ENCODE peak calls at places on chromosome 7, in four cellular contexts. X is CD8-positive, alpha-beta T cell; D is kidney epithelial cell; V is NT2/D1. E is an unnamed sample.

GRCh38 chr7:77697535-77697831 is 1.2 kb downstream of the RSBN1L start:
- DNase-seq in V (peak), X (no peak), D (no peak), E (no peak)

GRCh38 chr7:128679920-128680319 is 7.8 kb downstream of the GARIN1A start:
- DNase-seq in D (no peak), X (no peak), V (no peak), E (no peak)

GRCh38 chr7:30173058-30173897 is 38.5 kb downstream of the MTURN start:
- DNase-seq in V (no peak), D (peak), X (no peak), E (peak)

GRCh38 chr7:103680161-103681144 is 234.4 kb upstream of the SLC26A5 start:
- DNase-seq in X (no peak), D (no peak), V (no peak), E (no peak)

GRCh38 chr7:20238268-20238753 is 21.1 kb upstream of the MACC1 start:
- DNase-seq in V (no peak), D (no peak), X (no peak), E (no peak)

GRCh38 chr7:102451371-102452054 is 13.2 kb downstream of the ALKBH4 start:
- DNase-seq in V (no peak), X (no peak), D (no peak), E (no peak)

GRCh38 chr7:32670105-32670504 is 174.8 kb downstream of the AVL9 start:
- DNase-seq in D (peak), X (no peak), V (no peak), E (no peak)

GRCh38 chr7:35781200-35781701 is 19.6 kb upstream of the SEPTIN7 start:
- DNase-seq in D (no peak), X (no peak), V (no peak), E (no peak)

GRCh38 chr7:4851459-4852422 is 10.1 kb downstream of the PAPOLB start:
- DNase-seq in V (no peak), D (no peak), X (no peak), E (no peak)

GRCh38 chr7:30880090-30880704 is 31.5 kb upstream of the AQP1 start:
- DNase-seq in V (no peak), D (no peak), X (no peak), E (no peak)

GRCh38 chr7:91263359-91264082 is 712 bp upstream of the FZD1 start:
- DNase-seq in X (no peak), V (no peak), D (no peak), E (no peak)

GRCh38 chr7:3439333-3440030 is 138.4 kb downstream of the SDK1 start:
- DNase-seq in D (peak), X (no peak), V (no peak), E (peak)

GRCh38 chr7:155714702-155715101 is 70.2 kb downstream of the RBM33 start:
- DNase-seq in V (no peak), D (no peak), X (no peak), E (no peak)

GRCh38 chr7:129828989-129829676 is 123.6 kb downstream of the UBE2H start:
- DNase-seq in X (no peak), V (no peak), D (no peak), E (no peak)

GRCh38 chr7:75725306-75725705 is 13.4 kb downstream of the HIP1 start:
- DNase-seq in V (no peak), X (no peak), D (no peak), E (no peak)

GRCh38 chr7:107678110-107678753 is 17.6 kb downstream of the SLC26A4 start:
- DNase-seq in V (no peak), D (no peak), X (no peak), E (no peak)

GRCh38 chr7:74287303-74288033 is 1.7 kb upstream of the CLIP2 start:
- DNase-seq in V (no peak), X (no peak), D (no peak), E (no peak)

GRCh38 chr7:29622335-29623265 is 59.0 kb downstream of the PRR15 start:
- DNase-seq in D (peak), X (no peak), V (no peak), E (peak)

GRCh38 chr7:90387470-90388240 is 15.6 kb upstream of the CLDN12 start:
- DNase-seq in D (no peak), X (no peak), V (no peak), E (no peak)

GRCh38 chr7:6228363-6228762 is 44.1 kb downstream of the CYTH3 start:
- DNase-seq in V (no peak), X (no peak), D (no peak), E (no peak)

GRCh38 chr7:82507976-82508677 is 64.5 kb upstream of the CACNA2D1 start:
- DNase-seq in V (no peak), D (no peak), X (no peak), E (no peak)

GRCh38 chr7:138286846-138287245 is 173.2 kb upstream of the TRIM24 start:
- DNase-seq in X (no peak), V (no peak), D (no peak), E (no peak)

GRCh38 chr7:24836084-24836483 is 78.8 kb upstream of the GSDME start:
- DNase-seq in X (no peak), V (no peak), D (no peak), E (no peak)

GRCh38 chr7:1706721-1707613 is 36.9 kb downstream of the ELFN1 start:
- DNase-seq in X (peak), V (no peak), D (no peak), E (no peak)

GRCh38 chr7:98949336-98950044 is 71.2 kb downstream of the TRRAP start:
- DNase-seq in D (no peak), X (no peak), V (no peak), E (no peak)

GRCh38 chr7:142057101-142057500 is 54.4 kb upstream of the MGAM2 start:
- DNase-seq in V (no peak), D (no peak), X (no peak), E (no peak)

GRCh38 chr7:64882341-64883112 is 20.5 kb upstream of the ZNF273 start:
- DNase-seq in V (peak), D (no peak), X (peak), E (no peak)

GRCh38 chr7:2761131-2761624 is 73.2 kb downstream of the AMZ1 start:
- DNase-seq in X (no peak), D (no peak), V (no peak), E (no peak)

GRCh38 chr7:157432957-157433576 is 96.3 kb downstream of the DNAJB6 start:
- DNase-seq in X (peak), D (no peak), V (no peak), E (no peak)
- H3K4me3 ChIP-seq in X (peak), D (no peak), V (no peak), E (peak)

GRCh38 chr7:44976746-44977196 is 2.0 kb downstream of the MYO1G start:
- DNase-seq in X (no peak), V (no peak), D (no peak), E (no peak)
- H3K4me3 ChIP-seq in X (peak), V (no peak), D (no peak), E (no peak)

GRCh38 chr7:131027287-131027773 is 293.3 kb upstream of the KLF14 start:
- DNase-seq in X (no peak), D (no peak), V (no peak), E (peak)
- H3K4me3 ChIP-seq in X (no peak), D (no peak), V (no peak), E (no peak)

GRCh38 chr7:111836592-111836991 is 274.3 kb upstream of the IMMP2L start:
- DNase-seq in X (no peak), D (no peak), V (no peak), E (no peak)
- H3K4me3 ChIP-seq in X (no peak), D (no peak), V (no peak), E (no peak)

GRCh38 chr7:100827330-100828226 is at the start of gene EPHB4:
- DNase-seq in V (peak), D (no peak), X (no peak), E (peak)
- H3K4me3 ChIP-seq in V (peak), D (peak), X (peak), E (peak)

GRCh38 chr7:55563596-55564325 is 8.5 kb downstream of the VOPP1 start:
- DNase-seq in X (no peak), V (no peak), D (no peak), E (no peak)
- H3K4me3 ChIP-seq in X (no peak), V (no peak), D (no peak), E (no peak)

GRCh38 chr7:139482662-139483466 is 609 bp downstream of the KLRG2 start:
- DNase-seq in X (no peak), V (no peak), D (no peak), E (no peak)
- H3K4me3 ChIP-seq in X (peak), V (peak), D (peak), E (no peak)

DNA sequence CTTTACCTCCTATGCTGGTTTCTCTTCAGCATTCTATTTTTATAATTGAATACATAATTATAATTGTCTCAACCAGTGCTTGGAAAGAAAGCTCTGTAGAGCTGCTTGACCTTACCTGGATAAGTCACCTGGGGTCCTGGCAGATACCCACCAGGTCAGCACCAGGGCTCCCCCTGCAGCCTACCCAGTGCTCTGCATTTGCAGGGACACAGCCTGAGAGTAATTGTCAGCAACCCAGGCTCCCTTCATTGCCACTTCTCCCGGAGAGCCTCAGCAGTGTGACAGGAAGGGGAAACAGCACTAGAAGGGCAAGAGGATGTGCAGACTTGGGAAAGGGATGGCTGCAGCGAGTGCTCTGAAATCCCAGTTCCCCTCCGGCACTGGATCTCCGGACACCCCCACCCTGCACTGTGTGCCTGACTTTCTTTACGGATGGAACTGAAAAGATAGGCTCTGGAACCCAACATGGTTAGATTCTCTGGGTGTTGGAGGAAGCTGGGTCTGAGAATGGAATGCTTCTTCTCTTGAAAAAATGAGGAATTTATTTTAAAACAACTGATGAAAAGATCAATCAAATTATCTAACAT is 11.4 kb upstream of the PAX4 start:
- DNase-seq in V (no peak), D (no peak), X (peak), E (no peak)
- H3K4me3 ChIP-seq in V (no peak), D (no peak), X (no peak), E (no peak)

E was measured in BJ.